ENCODE peak calls at places on chromosome 17, in ten cellular contexts. H, N, Z, O, I, X, V, Y, K and M are unnamed samples.

GRCh38 chr17:65079489-65079900 is 23.0 kb upstream of the GNA13 start:
- DNase-seq in H (no peak), N (no peak), Z (no peak), O (no peak), I (no peak), X (no peak), V (no peak), Y (no peak), K (no peak), M (no peak)

GRCh38 chr17:40751065-40751464 is 4.1 kb downstream of the KRT25 start:
- DNase-seq in H (no peak), N (no peak), Z (no peak), O (no peak), I (no peak), X (no peak), V (no peak), Y (no peak), K (no peak), M (no peak)

GRCh38 chr17:78985395-78985794 is 5.7 kb upstream of the LGALS3BP start:
- DNase-seq in H (no peak), N (no peak), Z (no peak), O (no peak), I (no peak), X (no peak), V (no peak), Y (no peak), K (no peak), M (no peak)

GRCh38 chr17:19335951-19336631 is 26.4 kb downstream of the B9D1 start:
- DNase-seq in H (no peak), N (no peak), Z (no peak), O (no peak), I (no peak), X (no peak), V (no peak), Y (no peak), K (no peak), M (no peak)

GRCh38 chr17:57916925-57917858 is 38.0 kb downstream of the CUEDC1 start:
- DNase-seq in H (peak; percentile 74), N (no peak), Z (peak; percentile 51), O (no peak), I (no peak), X (no peak), V (no peak), Y (no peak), K (no peak), M (no peak)

GRCh38 chr17:37131064-37131463 is 182.3 kb downstream of the AATF start:
- DNase-seq in H (no peak), N (no peak), Z (no peak), O (no peak), I (no peak), X (no peak), V (no peak), Y (no peak), K (peak; percentile 17), M (no peak)

GRCh38 chr17:64170286-64170685 is 40.3 kb upstream of the ERN1 start:
- DNase-seq in H (no peak), N (no peak), Z (no peak), O (no peak), I (no peak), X (no peak), V (no peak), Y (no peak), K (no peak), M (no peak)

GRCh38 chr17:68457539-68458259 is 403 bp upstream of the WIPI1 start:
- DNase-seq in H (peak; percentile 99), N (peak; percentile 100), Z (peak; percentile 99), O (peak; percentile 97), I (peak; percentile 84), X (peak; percentile 96), V (peak; percentile 94), Y (peak; percentile 100), K (peak; percentile 97), M (peak; percentile 85)

GRCh38 chr17:28365487-28365886 is 488 bp upstream of the SEBOX start:
- DNase-seq in H (no peak), N (no peak), Z (no peak), O (no peak), I (no peak), X (no peak), V (no peak), Y (no peak), K (no peak), M (no peak)

GRCh38 chr17:28367641-28368305 is 2.3 kb downstream of the VTN start:
- DNase-seq in H (no peak), N (no peak), Z (no peak), O (no peak), I (no peak), X (no peak), V (no peak), Y (no peak), K (no peak), M (no peak)

GRCh38 chr17:28368306-28368831 is 1.7 kb downstream of the VTN start:
- DNase-seq in H (no peak), N (no peak), Z (no peak), O (no peak), I (no peak), X (no peak), V (no peak), Y (no peak), K (no peak), M (no peak)

GRCh38 chr17:28364665-28365363 is at the start of gene SEBOX:
- DNase-seq in H (no peak), N (no peak), Z (no peak), O (no peak), I (no peak), X (no peak), V (no peak), Y (no peak), K (no peak), M (no peak)

GRCh38 chr17:28366605-28367004 is 1.6 kb upstream of the SEBOX start:
- DNase-seq in H (no peak), N (peak; percentile 25), Z (no peak), O (no peak), I (no peak), X (no peak), V (no peak), Y (no peak), K (no peak), M (no peak)
- TF ChIP-seq CTCF in H (no peak), N (peak; percentile 53), Z (no peak), O (peak; percentile 7), I (no peak), X (no peak), V (no peak), Y (no peak), K (peak; percentile 1), M (no peak)

DNA sequence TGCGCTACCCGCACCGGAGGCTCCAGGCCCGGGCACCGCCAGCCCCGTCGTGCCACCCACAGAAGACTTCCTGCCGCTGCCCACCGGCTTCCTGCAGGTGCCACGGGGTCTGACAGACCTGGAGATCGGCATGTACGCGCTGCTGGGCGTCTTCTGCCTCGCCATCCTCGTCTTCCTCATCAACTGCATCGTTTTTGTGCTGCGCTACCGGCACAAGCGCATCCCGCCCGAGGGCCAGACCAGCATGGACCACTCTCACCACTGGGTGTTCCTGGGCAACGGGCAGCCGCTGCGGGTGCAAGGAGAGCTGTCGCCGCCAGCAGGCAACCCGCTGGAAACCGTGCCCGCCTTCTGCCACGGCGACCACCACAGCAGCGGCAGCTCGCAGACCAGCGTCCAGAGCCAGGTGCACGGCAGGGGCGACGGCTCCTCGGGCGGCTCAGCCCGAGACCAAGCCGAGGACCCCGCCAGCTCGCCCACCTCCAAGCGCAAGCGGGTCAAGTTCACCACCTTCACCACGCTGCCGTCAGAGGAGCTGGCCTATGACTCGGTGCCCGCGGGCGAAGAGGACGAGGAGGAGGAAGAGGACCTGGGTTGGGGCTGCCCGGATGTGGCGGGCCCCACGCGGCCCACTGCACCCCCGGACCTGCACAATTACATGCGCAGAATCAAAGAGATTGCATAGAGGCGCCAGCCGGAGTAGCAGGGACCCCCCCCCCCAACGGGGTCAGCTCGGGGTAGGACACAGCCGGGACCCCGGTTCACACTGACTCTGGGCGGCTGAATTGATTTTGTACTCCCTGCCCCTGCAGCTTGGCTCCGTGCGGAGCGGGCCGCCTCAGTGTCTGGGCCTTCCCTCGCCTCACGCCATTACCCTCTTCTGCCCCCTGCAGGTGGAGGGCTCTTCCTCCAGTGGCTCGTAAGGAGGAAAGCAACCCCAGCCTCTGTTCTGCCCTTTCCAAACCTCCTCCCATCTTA is 58.5 kb downstream of the TMEM132E start:
- DNase-seq in H (peak; percentile 71), N (peak; percentile 63), Z (peak; percentile 73), O (peak; percentile 71), I (peak; percentile 2), X (peak; percentile 19), V (peak; percentile 18), Y (peak; percentile 79), K (peak; percentile 58), M (peak; percentile 2)
- H3K4me3 ChIP-seq in H (no peak overlapping the region), N (no peak overlapping the region), Z (no peak overlapping the region), O (no peak overlapping the region), I (peak overlapping the region; percentile 23), X (peak overlapping the region; percentile 9), V (no peak overlapping the region), Y (peak overlapping the region; percentile 45), K (no peak overlapping the region), M (no peak overlapping the region)

GRCh38 chr17:73194514-73195222 is 1.8 kb downstream of the COG1 start:
- DNase-seq in H (no peak), N (no peak), Z (no peak), O (no peak), I (no peak), X (peak; percentile 24), V (peak; percentile 30), Y (no peak), K (peak; percentile 77), M (peak; percentile 47)

GRCh38 chr17:73198930-73199260 is 6.0 kb downstream of the COG1 start:
- DNase-seq in H (no peak), N (no peak), Z (no peak), O (no peak), I (no peak), X (no peak), V (no peak), Y (no peak), K (no peak), M (no peak)

GRCh38 chr17:73198201-73198929 is 5.5 kb downstream of the COG1 start:
- DNase-seq in H (no peak), N (no peak), Z (no peak), O (no peak), I (no peak), X (no peak), V (no peak), Y (no peak), K (no peak), M (no peak)

GRCh38 chr17:73197141-73197540 is 4.3 kb downstream of the COG1 start:
- DNase-seq in H (no peak), N (no peak), Z (no peak), O (no peak), I (no peak), X (no peak), V (no peak), Y (no peak), K (no peak), M (no peak)

DNA sequence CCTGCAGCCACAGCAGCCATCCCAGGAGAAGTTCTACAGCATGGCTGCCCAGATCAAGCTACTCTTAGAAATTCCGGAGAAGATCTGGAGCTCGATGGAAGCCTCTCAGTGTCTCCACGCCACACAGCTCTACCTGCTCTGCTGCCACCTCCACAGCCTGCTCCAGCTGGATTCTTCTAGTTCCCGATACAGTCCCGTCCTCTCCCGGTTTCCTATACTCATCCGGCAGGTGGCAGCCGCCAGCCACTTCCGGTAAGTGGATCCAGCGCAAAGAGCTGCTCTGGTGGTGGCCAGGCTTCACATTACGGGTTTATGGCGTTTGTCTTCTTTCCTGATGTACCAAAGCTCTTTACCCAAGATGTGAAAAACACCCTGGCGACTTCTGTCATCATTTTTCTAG is 3.6 kb downstream of the COG1 start:
- DNase-seq in H (no peak), N (no peak), Z (peak; percentile 39), O (peak; percentile 64), I (no peak), X (no peak), V (no peak), Y (peak; percentile 62), K (no peak), M (no peak)
- TF ChIP-seq CTCF in H (no peak), N (no peak), Z (peak; percentile 25), O (peak; percentile 39), I (peak; percentile 28), X (peak; percentile 38), V (peak; percentile 7), Y (no peak), K (peak; percentile 7), M (peak; percentile 20)

GRCh38 chr17:42018988-42019387 is 902 bp upstream of the NKIRAS2 start:
- DNase-seq in H (no peak), N (no peak), Z (no peak), O (no peak), I (no peak), X (no peak), V (no peak), Y (no peak), K (no peak), M (no peak)

GRCh38 chr17:42018339-42018738 is 1.1 kb upstream of the DNAJC7 start:
- DNase-seq in H (no peak), N (no peak), Z (no peak), O (no peak), I (no peak), X (no peak), V (no peak), Y (no peak), K (no peak), M (no peak)

GRCh38 chr17:42016411-42016831 is 818 bp downstream of the DNAJC7 start:
- DNase-seq in H (no peak), N (peak; percentile 16), Z (no peak), O (no peak), I (no peak), X (no peak), V (no peak), Y (no peak), K (no peak), M (no peak)

GRCh38 chr17:42016952-42017865 is at the start of gene DNAJC7:
- DNase-seq in H (peak; percentile 91), N (peak; percentile 96), Z (peak; percentile 92), O (peak; percentile 98), I (peak; percentile 37), X (peak; percentile 80), V (peak; percentile 68), Y (peak; percentile 93), K (peak; percentile 86), M (no peak)

DNA sequence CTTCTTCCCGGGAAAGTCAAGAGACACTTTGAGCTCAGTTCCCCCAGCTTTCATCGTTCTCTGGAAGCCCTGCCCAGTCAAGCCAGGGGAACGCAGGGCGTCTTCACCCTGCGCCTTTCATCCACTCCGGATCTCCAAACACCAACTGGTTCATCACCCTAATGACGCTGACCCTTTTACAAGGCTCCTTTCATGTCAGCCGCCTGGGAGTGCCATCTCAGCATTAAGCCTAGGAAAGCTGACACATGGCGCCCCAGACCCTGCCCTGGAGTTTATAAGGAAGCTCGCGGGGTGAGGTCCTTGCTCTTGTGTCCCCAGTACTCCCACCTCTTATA is 594 bp upstream of the DNAJC7 start:
- DNase-seq in H (no peak), N (no peak), Z (no peak), O (no peak), I (no peak), X (no peak), V (no peak), Y (no peak), K (no peak), M (no peak)
- H3K4me3 ChIP-seq in H (peak overlapping the region; percentile 98), N (peak overlapping the region; percentile 86), Z (peak overlapping the region; percentile 87), O (peak overlapping the region; percentile 72), I (peak overlapping the region; percentile 89), X (peak overlapping the region; percentile 86), V (peak overlapping the region; percentile 99), Y (peak overlapping the region; percentile 86), K (peak overlapping the region; percentile 97), M (peak overlapping the region; percentile 99)